ENCODE peak calls at places on chromosomes 3 and 15, in seven cellular contexts. One of them, this sample, is unnamed.

GRCh38 chr15:44813231-44813630 is 76.9 kb downstream of the TRIM69 start:
- DNase-seq in lower lobe of right lung: no peak
- DNase-seq in body of pancreas: peak
- DNase-seq in ovary: no peak
- DNase-seq in transverse colon: peak
- DNase-seq in adrenal gland: no peak
- DNase-seq in cardiac muscle cell: no peak
- DNase-seq in this sample: no peak

GRCh38 chr3:39146083-39146501 is 7.3 kb downstream of the CSRNP1 start:
- DNase-seq in lower lobe of right lung: peak
- DNase-seq in body of pancreas: no peak
- DNase-seq in ovary: no peak
- DNase-seq in transverse colon: peak
- DNase-seq in adrenal gland: peak
- DNase-seq in cardiac muscle cell: no peak
- DNase-seq in this sample: no peak

GRCh38 chr3:35184775-35185174 is 454.6 kb upstream of the ARPP21 start:
- DNase-seq in lower lobe of right lung: no peak
- DNase-seq in body of pancreas: no peak
- DNase-seq in ovary: no peak
- DNase-seq in transverse colon: no peak
- DNase-seq in adrenal gland: no peak
- DNase-seq in cardiac muscle cell: no peak
- DNase-seq in this sample: no peak

GRCh38 chr3:63364909-63365308 is 86.8 kb downstream of the SYNPR start:
- DNase-seq in lower lobe of right lung: no peak
- DNase-seq in body of pancreas: no peak
- DNase-seq in ovary: no peak
- DNase-seq in transverse colon: no peak
- DNase-seq in adrenal gland: no peak
- DNase-seq in cardiac muscle cell: peak
- DNase-seq in this sample: no peak

GRCh38 chr15:93617443-93617842 is 528.4 kb upstream of the RGMA start:
- DNase-seq in lower lobe of right lung: no peak
- DNase-seq in body of pancreas: peak
- DNase-seq in ovary: no peak
- DNase-seq in transverse colon: no peak
- DNase-seq in adrenal gland: no peak
- DNase-seq in cardiac muscle cell: no peak
- DNase-seq in this sample: no peak

GRCh38 chr15:81531141-81531592 is 157.2 kb upstream of the TMC3 start:
- DNase-seq in lower lobe of right lung: no peak
- DNase-seq in body of pancreas: peak
- DNase-seq in ovary: no peak
- DNase-seq in transverse colon: no peak
- DNase-seq in adrenal gland: no peak
- DNase-seq in cardiac muscle cell: peak
- DNase-seq in this sample: no peak

GRCh38 chr3:155282416-155283091 is 10.9 kb downstream of the STRIT1 start:
- DNase-seq in lower lobe of right lung: no peak
- DNase-seq in body of pancreas: no peak
- DNase-seq in ovary: no peak
- DNase-seq in transverse colon: no peak
- DNase-seq in adrenal gland: no peak
- DNase-seq in cardiac muscle cell: no peak
- DNase-seq in this sample: no peak

GRCh38 chr3:73449774-73450173 is 175.0 kb downstream of the PDZRN3 start:
- DNase-seq in lower lobe of right lung: no peak
- DNase-seq in body of pancreas: no peak
- DNase-seq in ovary: no peak
- DNase-seq in transverse colon: no peak
- DNase-seq in adrenal gland: no peak
- DNase-seq in cardiac muscle cell: no peak
- DNase-seq in this sample: no peak

GRCh38 chr3:58531956-58532355 is 5.0 kb downstream of the ACOX2 start:
- DNase-seq in lower lobe of right lung: no peak
- DNase-seq in body of pancreas: no peak
- DNase-seq in ovary: no peak
- DNase-seq in transverse colon: no peak
- DNase-seq in adrenal gland: no peak
- DNase-seq in cardiac muscle cell: no peak
- DNase-seq in this sample: no peak

GRCh38 chr3:19931180-19931692 is 2.8 kb downstream of the EFHB start:
- DNase-seq in lower lobe of right lung: no peak
- DNase-seq in body of pancreas: no peak
- DNase-seq in ovary: no peak
- DNase-seq in transverse colon: no peak
- DNase-seq in adrenal gland: no peak
- DNase-seq in cardiac muscle cell: no peak
- DNase-seq in this sample: no peak

GRCh38 chr15:79282371-79283251 is at the start of gene ANKRD34C:
- DNase-seq in lower lobe of right lung: no peak
- DNase-seq in body of pancreas: peak
- DNase-seq in ovary: no peak
- DNase-seq in transverse colon: no peak
- DNase-seq in adrenal gland: no peak
- DNase-seq in cardiac muscle cell: peak
- DNase-seq in this sample: no peak

GRCh38 chr3:81554348-81554747 is 207.1 kb downstream of the GBE1 start:
- DNase-seq in lower lobe of right lung: no peak
- DNase-seq in body of pancreas: no peak
- DNase-seq in ovary: no peak
- DNase-seq in transverse colon: no peak
- DNase-seq in adrenal gland: no peak
- DNase-seq in cardiac muscle cell: no peak
- DNase-seq in this sample: peak

GRCh38 chr3:137263982-137264777 is 306.4 kb downstream of the IL20RB start:
- DNase-seq in lower lobe of right lung: no peak
- DNase-seq in body of pancreas: peak
- DNase-seq in ovary: peak
- DNase-seq in transverse colon: peak
- DNase-seq in adrenal gland: no peak
- DNase-seq in cardiac muscle cell: peak
- DNase-seq in this sample: no peak

GRCh38 chr3:69219101-69219708 is 96.8 kb upstream of the LMOD3 start:
- DNase-seq in lower lobe of right lung: no peak
- DNase-seq in body of pancreas: no peak
- DNase-seq in ovary: no peak
- DNase-seq in transverse colon: no peak
- DNase-seq in adrenal gland: no peak
- DNase-seq in cardiac muscle cell: no peak
- DNase-seq in this sample: no peak

GRCh38 chr15:100914876-100915275 is 4.3 kb upstream of the LRRK1 start:
- DNase-seq in lower lobe of right lung: no peak
- DNase-seq in body of pancreas: no peak
- DNase-seq in ovary: no peak
- DNase-seq in transverse colon: no peak
- DNase-seq in adrenal gland: no peak
- DNase-seq in cardiac muscle cell: peak
- DNase-seq in this sample: no peak

GRCh38 chr3:130468311-130468710 is 48.7 kb upstream of the COL6A6 start:
- DNase-seq in lower lobe of right lung: no peak
- DNase-seq in body of pancreas: no peak
- DNase-seq in ovary: no peak
- DNase-seq in transverse colon: no peak
- DNase-seq in adrenal gland: no peak
- DNase-seq in cardiac muscle cell: no peak
- DNase-seq in this sample: no peak

GRCh38 chr3:52959773-52960172 is 62.4 kb upstream of the STIMATE start:
- DNase-seq in lower lobe of right lung: no peak
- DNase-seq in body of pancreas: no peak
- DNase-seq in ovary: no peak
- DNase-seq in transverse colon: no peak
- DNase-seq in adrenal gland: no peak
- DNase-seq in cardiac muscle cell: no peak
- DNase-seq in this sample: no peak

GRCh38 chr3:129697229-129697970 is 90.9 kb upstream of the PLXND1 start:
- DNase-seq in lower lobe of right lung: no peak
- DNase-seq in body of pancreas: no peak
- DNase-seq in ovary: no peak
- DNase-seq in transverse colon: no peak
- DNase-seq in adrenal gland: no peak
- DNase-seq in cardiac muscle cell: no peak
- DNase-seq in this sample: no peak

GRCh38 chr3:119145500-119146167 is at the start of gene TEX55:
- DNase-seq in lower lobe of right lung: no peak
- DNase-seq in body of pancreas: peak
- DNase-seq in ovary: no peak
- DNase-seq in transverse colon: peak
- DNase-seq in adrenal gland: peak
- DNase-seq in cardiac muscle cell: peak
- DNase-seq in this sample: peak

GRCh38 chr3:139388961-139389551 is 391 bp downstream of the COPB2 start:
- DNase-seq in lower lobe of right lung: no peak
- DNase-seq in body of pancreas: no peak
- DNase-seq in ovary: no peak
- DNase-seq in transverse colon: no peak
- DNase-seq in adrenal gland: no peak
- DNase-seq in cardiac muscle cell: no peak
- DNase-seq in this sample: no peak

GRCh38 chr3:146513386-146514051 is 30.9 kb downstream of the PLSCR1 start:
- DNase-seq in lower lobe of right lung: no peak
- DNase-seq in body of pancreas: no peak
- DNase-seq in ovary: no peak
- DNase-seq in transverse colon: no peak
- DNase-seq in adrenal gland: no peak
- DNase-seq in cardiac muscle cell: no peak
- DNase-seq in this sample: no peak

GRCh38 chr15:78156653-78157052 is 7.5 kb downstream of the IDH3A start:
- DNase-seq in lower lobe of right lung: no peak
- DNase-seq in body of pancreas: no peak
- DNase-seq in ovary: no peak
- DNase-seq in transverse colon: no peak
- DNase-seq in adrenal gland: no peak
- DNase-seq in cardiac muscle cell: no peak
- DNase-seq in this sample: no peak
- H3K4me3 ChIP-seq in lower lobe of right lung: no peak
- H3K4me3 ChIP-seq in body of pancreas: no peak
- H3K4me3 ChIP-seq in ovary: no peak
- H3K4me3 ChIP-seq in transverse colon: no peak
- H3K4me3 ChIP-seq in adrenal gland: no peak
- H3K4me3 ChIP-seq in cardiac muscle cell: no peak
- H3K4me3 ChIP-seq in this sample: no peak

DNA sequence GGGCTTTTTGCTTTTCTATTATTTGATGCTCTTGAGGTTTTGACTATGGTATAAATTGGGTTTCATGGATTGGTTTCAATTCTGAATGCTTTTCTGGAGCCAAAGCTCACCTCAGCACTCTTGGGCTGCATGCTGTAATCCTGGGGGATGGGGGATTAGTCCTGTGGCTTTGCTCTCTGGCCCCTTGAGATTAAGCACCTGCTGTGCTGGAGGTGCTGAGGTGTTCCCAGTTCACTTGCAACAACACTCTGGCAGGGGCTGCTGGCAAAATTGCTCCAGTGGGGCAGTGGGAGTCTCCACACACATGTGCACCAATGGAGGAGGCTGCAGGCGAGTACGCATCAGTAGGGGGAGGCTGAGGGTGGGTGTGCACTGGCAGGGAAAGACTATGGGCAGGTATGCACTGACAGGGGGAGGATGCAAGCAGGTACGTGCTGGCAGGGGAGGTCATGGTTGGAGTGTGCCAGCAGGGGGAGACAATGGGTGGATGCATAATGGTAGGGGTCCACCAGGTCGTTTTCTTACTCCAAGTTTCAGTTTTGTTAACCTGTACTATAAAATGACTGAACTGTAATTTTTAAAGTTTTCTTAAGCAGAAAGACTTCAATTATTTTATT is 489.2 kb downstream of the FGF12 start:
- DNase-seq in lower lobe of right lung: no peak
- DNase-seq in body of pancreas: no peak
- DNase-seq in ovary: no peak
- DNase-seq in transverse colon: no peak
- DNase-seq in adrenal gland: no peak
- DNase-seq in cardiac muscle cell: no peak
- DNase-seq in this sample: no peak
- TF ChIP-seq CTCF in lower lobe of right lung: no peak
- TF ChIP-seq CTCF in body of pancreas: no peak
- TF ChIP-seq CTCF in ovary: no peak
- TF ChIP-seq CTCF in transverse colon: no peak
- TF ChIP-seq CTCF in adrenal gland: no peak
- TF ChIP-seq CTCF in cardiac muscle cell: no peak
- TF ChIP-seq CTCF in this sample: no peak

DNA sequence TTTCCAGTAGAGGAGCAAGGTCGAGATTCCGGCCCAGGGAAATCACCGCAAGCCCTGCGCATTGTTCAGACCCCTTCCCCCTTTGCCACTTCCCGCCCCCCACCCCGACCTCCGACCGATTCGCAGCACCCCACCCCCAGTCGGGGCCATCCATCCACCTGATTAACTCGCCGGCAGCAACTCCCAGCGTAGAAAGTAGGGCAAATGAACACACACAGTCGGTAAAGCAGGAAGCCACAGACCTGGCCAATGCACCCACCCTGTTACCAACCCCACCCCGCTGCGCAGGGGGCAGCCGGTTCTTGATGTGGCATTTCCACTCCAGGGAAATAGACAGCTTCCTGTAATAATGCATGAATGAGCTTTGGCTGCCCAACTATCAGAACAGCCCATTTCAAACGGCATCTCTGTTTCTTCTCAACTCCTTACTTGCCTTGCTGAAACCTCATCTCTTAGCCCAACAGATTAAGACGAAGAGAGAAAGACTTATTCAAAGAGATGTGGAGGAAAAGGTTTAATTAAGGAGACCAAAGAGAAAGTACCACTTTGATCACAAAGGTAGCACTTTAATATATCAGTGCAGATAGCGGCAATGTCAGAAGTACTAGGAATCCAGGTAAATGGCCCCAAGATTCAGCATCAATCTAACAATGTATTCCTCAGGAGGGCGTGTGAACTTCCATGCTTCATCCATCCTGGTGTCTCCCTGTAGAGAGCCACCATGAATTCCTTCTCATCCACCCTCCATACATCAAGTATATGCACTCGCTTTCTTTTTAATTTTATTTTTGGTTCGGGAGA is 1.9 kb downstream of the TNIK start:
- DNase-seq in lower lobe of right lung: no peak
- DNase-seq in body of pancreas: peak
- DNase-seq in ovary: no peak
- DNase-seq in transverse colon: peak
- DNase-seq in adrenal gland: no peak
- DNase-seq in cardiac muscle cell: no peak
- DNase-seq in this sample: no peak
- H3K4me3 ChIP-seq in lower lobe of right lung: peak
- H3K4me3 ChIP-seq in body of pancreas: no peak
- H3K4me3 ChIP-seq in ovary: peak
- H3K4me3 ChIP-seq in transverse colon: peak
- H3K4me3 ChIP-seq in adrenal gland: no peak
- H3K4me3 ChIP-seq in cardiac muscle cell: peak
- H3K4me3 ChIP-seq in this sample: peak

GRCh38 chr3:17847156-17847555 is 104.7 kb upstream of the TBC1D5 start:
- DNase-seq in lower lobe of right lung: no peak
- DNase-seq in body of pancreas: no peak
- DNase-seq in ovary: no peak
- DNase-seq in transverse colon: no peak
- DNase-seq in adrenal gland: no peak
- DNase-seq in cardiac muscle cell: no peak
- DNase-seq in this sample: no peak

GRCh38 chr3:17846466-17846865 is 104.0 kb upstream of the TBC1D5 start:
- DNase-seq in lower lobe of right lung: no peak
- DNase-seq in body of pancreas: no peak
- DNase-seq in ovary: no peak
- DNase-seq in transverse colon: no peak
- DNase-seq in adrenal gland: no peak
- DNase-seq in cardiac muscle cell: no peak
- DNase-seq in this sample: no peak

GRCh38 chr3:17850448-17850847 is 108.0 kb upstream of the TBC1D5 start:
- DNase-seq in lower lobe of right lung: no peak
- DNase-seq in body of pancreas: no peak
- DNase-seq in ovary: no peak
- DNase-seq in transverse colon: no peak
- DNase-seq in adrenal gland: no peak
- DNase-seq in cardiac muscle cell: no peak
- DNase-seq in this sample: no peak

GRCh38 chr3:17852217-17852616 is 109.8 kb upstream of the TBC1D5 start:
- DNase-seq in lower lobe of right lung: no peak
- DNase-seq in body of pancreas: no peak
- DNase-seq in ovary: no peak
- DNase-seq in transverse colon: no peak
- DNase-seq in adrenal gland: no peak
- DNase-seq in cardiac muscle cell: no peak
- DNase-seq in this sample: no peak
- TF ChIP-seq CTCF in lower lobe of right lung: no peak
- TF ChIP-seq CTCF in body of pancreas: no peak
- TF ChIP-seq CTCF in ovary: no peak
- TF ChIP-seq CTCF in transverse colon: no peak
- TF ChIP-seq CTCF in adrenal gland: no peak
- TF ChIP-seq CTCF in cardiac muscle cell: no peak
- TF ChIP-seq CTCF in this sample: no peak